ENCODE peak calls at places on chromosomes 5 and 9, in five cellular contexts. M is HepG2, P is K562, T is H1, C is GM12878. I is an unnamed sample.

GRCh38 chr9:35367451-35367850 is 122.5 kb upstream of the RUSC2 start:
- DNase-seq in M (no peak), P (no peak), T (no peak), C (no peak), I (no peak)

GRCh38 chr5:139684881-139685749 is 37.0 kb downstream of the CXXC5 start:
- DNase-seq in M (no peak), P (no peak), T (no peak), C (no peak), I (no peak)

GRCh38 chr5:132754947-132755346 is 7.7 kb downstream of the CCNI2 start:
- DNase-seq in M (peak; percentile 49), P (no peak), T (no peak), C (no peak), I (no peak)

GRCh38 chr9:88950341-88951141 is 40.7 kb upstream of the S1PR3 start:
- DNase-seq in M (peak; percentile 20), P (no peak), T (no peak), C (no peak), I (no peak)

GRCh38 chr5:129747847-129748407 is at the start of gene MINAR2:
- DNase-seq in M (no peak), P (no peak), T (no peak), C (no peak), I (no peak)

GRCh38 chr5:40221796-40222195 is 457.9 kb upstream of the PTGER4 start:
- DNase-seq in M (no peak), P (no peak), T (no peak), C (no peak), I (no peak)

GRCh38 chr5:8057764-8058163 is 188.8 kb downstream of the MTRR start:
- DNase-seq in M (no peak), P (peak; percentile 22), T (no peak), C (no peak), I (no peak)

GRCh38 chr5:173557123-173557903 is 59.1 kb downstream of the BOD1 start:
- DNase-seq in M (no peak), P (no peak), T (no peak), C (no peak), I (no peak)

GRCh38 chr5:6404129-6404528 is 25.8 kb upstream of the MED10 start:
- DNase-seq in M (no peak), P (no peak), T (no peak), C (peak; percentile 8), I (no peak)

GRCh38 chr5:164679461-164679860 is 1174.0 kb downstream of the MAT2B start:
- DNase-seq in M (no peak), P (no peak), T (no peak), C (no peak), I (no peak)

GRCh38 chr5:113043491-113043931 is 66.9 kb downstream of the DCP2 start:
- DNase-seq in M (peak; percentile 7), P (peak; percentile 23), T (peak; percentile 41), C (no peak), I (no peak)

GRCh38 chr5:37198842-37199241 is 50.3 kb downstream of the CPLANE1 start:
- DNase-seq in M (no peak), P (no peak), T (no peak), C (no peak), I (no peak)

GRCh38 chr9:91474656-91475055 is 51.0 kb upstream of the NFIL3 start:
- DNase-seq in M (no peak), P (no peak), T (no peak), C (no peak), I (no peak)

GRCh38 chr5:10201223-10201868 is 48.3 kb downstream of the ATPSCKMT start:
- DNase-seq in M (no peak), P (no peak), T (peak; percentile 21), C (no peak), I (no peak)

GRCh38 chr5:110900829-110901228 is 162.0 kb downstream of the SLC25A46 start:
- DNase-seq in M (no peak), P (no peak), T (no peak), C (no peak), I (no peak)

GRCh38 chr5:6573651-6574101 is 59.2 kb downstream of the NSUN2 start:
- DNase-seq in M (no peak), P (no peak), T (no peak), C (no peak), I (no peak)

GRCh38 chr5:513216-514100 is 10.8 kb downstream of the SLC9A3 start:
- DNase-seq in M (no peak), P (no peak), T (no peak), C (no peak), I (no peak)

GRCh38 chr5:16712178-16712577 is 95.4 kb upstream of the RETREG1 start:
- DNase-seq in M (no peak), P (no peak), T (no peak), C (no peak), I (no peak)

GRCh38 chr9:108186996-108187395 is 668.8 kb downstream of the ACTL7B start:
- DNase-seq in M (no peak), P (no peak), T (no peak), C (no peak), I (no peak)

GRCh38 chr9:113492343-113493079 is 29.0 kb downstream of the RGS3 start:
- DNase-seq in M (no peak), P (no peak), T (no peak), C (no peak), I (no peak)

GRCh38 chr5:145449794-145450193 is 385.3 kb downstream of the PRELID2 start:
- DNase-seq in M (no peak), P (no peak), T (no peak), C (no peak), I (no peak)

GRCh38 chr9:69542942-69543704 is 129.0 kb downstream of the APBA1 start:
- DNase-seq in M (no peak), P (no peak), T (no peak), C (no peak), I (no peak)

GRCh38 chr5:140398379-140398811 is 3.2 kb upstream of the ANKHD1 start:
- DNase-seq in M (peak; percentile 20), P (no peak), T (no peak), C (no peak), I (no peak)

GRCh38 chr9:114184071-114184470 is 28.7 kb downstream of the COL27A1 start:
- DNase-seq in M (no peak), P (peak; percentile 19), T (no peak), C (no peak), I (no peak)

GRCh38 chr5:458547-459353 is 15.8 kb downstream of the EXOC3 start:
- DNase-seq in M (no peak), P (no peak), T (no peak), C (peak; percentile 56), I (no peak)

GRCh38 chr9:20315672-20316071 is 306.6 kb downstream of the MLLT3 start:
- DNase-seq in M (no peak), P (no peak), T (no peak), C (no peak), I (no peak)

GRCh38 chr5:14779975-14780374 is 91.6 kb downstream of the ANKH start:
- DNase-seq in M (no peak), P (no peak), T (no peak), C (no peak), I (no peak)

GRCh38 chr9:3006917-3007316 is 163.0 kb upstream of the PUM3 start:
- DNase-seq in M (no peak), P (no peak), T (no peak), C (no peak), I (no peak)

GRCh38 chr9:8599937-8600336 is 800.4 kb upstream of the DMAC1 start:
- DNase-seq in M (no peak), P (no peak), T (peak; percentile 27), C (no peak), I (no peak)

GRCh38 chr5:168747987-168748777 is 169.0 kb upstream of the PANK3 start:
- DNase-seq in M (peak; percentile 25), P (peak; percentile 81), T (peak; percentile 68), C (no peak), I (peak; percentile 48)

GRCh38 chr5:148988328-148988727 is 74.5 kb downstream of the SH3TC2 start:
- DNase-seq in M (no peak), P (no peak), T (no peak), C (no peak), I (no peak)

GRCh38 chr5:97906135-97906534 is 723.1 kb upstream of the RIOK2 start:
- DNase-seq in M (no peak), P (no peak), T (no peak), C (no peak), I (no peak)

GRCh38 chr9:133403766-133404439 is 13.9 kb downstream of the REXO4 start:
- DNase-seq in M (peak; percentile 52), P (peak; percentile 57), T (peak; percentile 43), C (no peak), I (peak; percentile 65)

GRCh38 chr5:167870055-167870454 is 421.4 kb upstream of the WWC1 start:
- DNase-seq in M (no peak), P (no peak), T (no peak), C (no peak), I (no peak)

GRCh38 chr9:21255538-21256212 is 15.9 kb upstream of the IFNA14 start:
- DNase-seq in M (no peak), P (no peak), T (no peak), C (no peak), I (no peak)

GRCh38 chr5:57338068-57338848 is 144.4 kb downstream of the ACTBL2 start:
- DNase-seq in M (peak; percentile 71), P (peak; percentile 32), T (no peak), C (no peak), I (peak; percentile 44)
- TF ChIP-seq YY1 in M (no peak), P (no peak), T (no peak), C (no peak), I (no peak)

GRCh38 chr9:128733256-128733655 is 9.3 kb upstream of the ZDHHC12 start:
- DNase-seq in M (peak; percentile 91), P (peak; percentile 82), T (peak; percentile 94), C (no peak), I (peak; percentile 93)
- TF ChIP-seq SRF in M (no peak), P (no peak), T (no peak), C (no peak), I (no peak)

DNA sequence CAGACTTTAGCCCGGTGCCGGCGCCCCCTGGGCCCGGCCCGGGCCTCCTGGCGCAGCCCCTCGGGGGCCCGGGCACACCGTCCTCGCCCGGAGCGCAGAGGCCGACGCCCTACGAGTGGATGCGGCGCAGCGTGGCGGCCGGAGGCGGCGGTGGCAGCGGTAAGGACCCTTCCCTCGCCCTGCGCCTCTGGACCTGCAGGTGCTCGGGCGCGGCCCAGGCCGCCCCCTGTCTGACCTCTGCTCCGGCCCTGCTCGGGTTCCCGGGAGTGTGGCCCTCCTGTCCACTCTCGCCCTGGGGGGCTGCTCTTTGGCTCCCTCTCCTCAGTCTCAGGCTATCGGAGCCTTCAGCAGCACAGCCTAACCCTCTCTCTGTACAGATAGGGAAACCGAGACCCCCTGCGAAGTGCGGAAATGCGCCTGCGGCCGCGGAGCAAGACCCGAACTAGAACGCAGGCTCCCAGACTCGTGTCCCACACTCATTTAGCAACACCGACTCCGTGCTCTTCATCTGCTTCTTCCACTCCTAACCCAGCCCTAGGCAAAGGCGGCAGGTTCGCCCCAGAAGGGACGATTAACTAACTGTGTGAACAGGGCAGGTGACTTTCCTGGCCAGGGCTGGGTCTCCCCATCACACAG is 703 bp downstream of the CDX1 start:
- DNase-seq in M (no peak), P (no peak), T (no peak), C (no peak), I (no peak)
- TF ChIP-seq YY1 in M (no peak), P (no peak), T (no peak), C (no peak), I (no peak)

GRCh38 chr5:51187953-51188591 is 195.2 kb upstream of the ISL1 start:
- DNase-seq in M (no peak), P (no peak), T (peak; percentile 13), C (no peak), I (no peak)
- TF ChIP-seq SRF in M (no peak), P (no peak), T (no peak), C (no peak), I (no peak)

I was measured in HCT116.